ENCODE peak calls at places on chromosomes 3 and 15, in seven cellular contexts. S, B, O, E, D, F and N are unnamed samples.

GRCh38 chr3:25830373-25831305 is 40.7 kb downstream of the OXSM start:
- DNase-seq in E (no peak), O (no peak), B (no peak), D (no peak), F (no peak), S (no peak), N (no peak)

GRCh38 chr3:167228135-167228534 is 152.0 kb downstream of the ZBBX start:
- DNase-seq in E (no peak), O (no peak), B (no peak), S (no peak), F (peak; percentile 88), D (no peak), N (peak; percentile 15)

GRCh38 chr3:137217733-137218132 is 259.9 kb downstream of the IL20RB start:
- DNase-seq in E (no peak), B (no peak), F (no peak), S (no peak), O (peak; percentile 19), D (no peak), N (peak; percentile 12)

GRCh38 chr3:101170806-101171558 is 149.4 kb downstream of the IMPG2 start:
- DNase-seq in D (no peak), S (no peak), B (no peak), F (no peak), E (no peak), O (no peak), N (no peak)

GRCh38 chr3:17494117-17494809 is 248.2 kb downstream of the TBC1D5 start:
- DNase-seq in D (no peak), E (no peak), B (no peak), S (no peak), O (no peak), F (no peak), N (no peak)

GRCh38 chr3:27535809-27536392 is 51.7 kb upstream of the SLC4A7 start:
- DNase-seq in D (no peak), F (peak; percentile 49), E (no peak), O (no peak), B (no peak), S (no peak), N (no peak)

GRCh38 chr3:48695113-48695753 is 9.5 kb upstream of the NCKIPSD start:
- DNase-seq in O (peak; percentile 27), B (no peak), E (peak; percentile 81), D (peak; percentile 54), F (peak; percentile 76), S (no peak), N (no peak)

GRCh38 chr15:63357657-63358161 is 23.9 kb downstream of the CA12 start:
- DNase-seq in B (no peak), O (no peak), F (no peak), D (peak; percentile 67), E (no peak), S (no peak), N (no peak)

GRCh38 chr15:62325597-62325996 is 160.5 kb upstream of the C2CD4B start:
- DNase-seq in F (no peak), D (no peak), E (no peak), S (no peak), B (no peak), O (no peak), N (no peak)

GRCh38 chr3:70919091-70919490 is 606.7 kb upstream of the MDFIC2 start:
- DNase-seq in E (no peak), O (no peak), F (peak; percentile 41), B (no peak), D (no peak), S (no peak), N (no peak)

GRCh38 chr15:29337156-29337959 is 67.7 kb upstream of the NSMCE3 start:
- DNase-seq in F (no peak), D (no peak), O (no peak), S (no peak), E (peak; percentile 55), B (no peak), N (no peak)

GRCh38 chr15:47778263-47778770 is 61.0 kb downstream of the SEMA6D start:
- DNase-seq in O (no peak), D (no peak), E (no peak), B (no peak), F (no peak), S (no peak), N (no peak)

GRCh38 chr3:61928020-61928419 is 366.6 kb downstream of the PTPRG start:
- DNase-seq in D (no peak), B (no peak), S (no peak), F (peak; percentile 42), E (no peak), O (no peak), N (no peak)

GRCh38 chr3:102451556-102451955 is 16.7 kb downstream of the ZPLD1 start:
- DNase-seq in O (no peak), S (no peak), F (no peak), D (no peak), E (no peak), B (no peak), N (no peak)

GRCh38 chr15:89389841-89390603 is 55.4 kb upstream of the POLG start:
- DNase-seq in F (no peak), E (no peak), D (no peak), B (no peak), O (no peak), S (no peak), N (no peak)

GRCh38 chr3:48222616-48223513 is at the start of gene CAMP:
- DNase-seq in O (no peak), S (no peak), B (peak; percentile 25), F (peak; percentile 10), D (peak; percentile 34), E (peak; percentile 32), N (peak; percentile 98)

GRCh38 chr3:108090066-108090700 is 648 bp downstream of the CD47 start:
- DNase-seq in D (peak; percentile 40), E (peak; percentile 24), S (no peak), B (no peak), O (no peak), F (peak; percentile 58), N (peak; percentile 71)

GRCh38 chr3:60399861-60400845 is 851.1 kb downstream of the FHIT start:
- DNase-seq in F (no peak), B (no peak), S (no peak), D (no peak), E (no peak), O (no peak), N (no peak)

GRCh38 chr15:79157631-79158592 is 67.3 kb upstream of the RASGRF1 start:
- DNase-seq in F (no peak), O (no peak), D (no peak), S (no peak), E (no peak), B (no peak), N (no peak)

GRCh38 chr3:129549006-129549800 is 6.2 kb downstream of the H1-8 start:
- DNase-seq in B (peak; percentile 5), S (no peak), O (no peak), D (no peak), F (peak; percentile 23), E (no peak), N (peak; percentile 82)

GRCh38 chr3:12756635-12757034 is 2.4 kb downstream of the TMEM40 start:
- DNase-seq in F (no peak), E (no peak), D (no peak), S (no peak), B (no peak), O (no peak), N (no peak)

DNA sequence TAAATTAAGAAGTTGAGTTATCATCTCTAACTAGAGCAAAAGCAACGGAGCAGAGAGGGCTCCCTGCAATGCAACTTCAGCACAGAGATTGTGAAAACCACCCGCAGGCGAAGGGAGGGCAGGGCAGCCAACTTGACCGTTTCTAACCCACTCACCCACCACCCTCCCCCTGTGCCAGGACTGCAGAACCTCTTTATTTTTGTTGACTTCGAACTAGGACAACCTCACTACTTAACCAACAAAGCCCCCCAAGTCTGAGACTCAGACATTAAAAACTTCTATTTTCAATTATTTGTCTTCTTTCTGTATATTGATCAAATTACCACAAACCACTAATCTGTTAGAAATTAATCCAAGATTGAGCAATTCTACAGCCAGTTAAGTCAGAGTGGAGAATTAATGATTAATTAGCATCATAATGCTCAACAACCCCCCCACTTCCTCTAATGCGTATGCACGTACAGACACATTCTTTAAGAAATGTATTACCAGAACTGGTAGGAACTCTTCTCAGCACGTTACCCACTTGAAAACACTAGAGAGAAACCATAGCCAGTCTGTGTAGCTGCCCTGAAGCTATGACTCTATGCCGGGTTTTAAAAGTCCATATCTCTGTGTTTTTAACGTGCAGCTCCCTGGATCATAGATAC is 2.0 kb downstream of the MGLL start:
- DNase-seq in D (no peak), S (no peak), O (no peak), B (no peak), E (peak; percentile 36), F (peak; percentile 15), N (peak; percentile 74)
- H3K4me3 ChIP-seq in D (peak overlapping the region; percentile 2), S (peak overlapping the region; percentile 76), O (no peak overlapping the region), B (no peak overlapping the region), E (no peak overlapping the region), F (no peak overlapping the region), N (no peak overlapping the region)

DNA sequence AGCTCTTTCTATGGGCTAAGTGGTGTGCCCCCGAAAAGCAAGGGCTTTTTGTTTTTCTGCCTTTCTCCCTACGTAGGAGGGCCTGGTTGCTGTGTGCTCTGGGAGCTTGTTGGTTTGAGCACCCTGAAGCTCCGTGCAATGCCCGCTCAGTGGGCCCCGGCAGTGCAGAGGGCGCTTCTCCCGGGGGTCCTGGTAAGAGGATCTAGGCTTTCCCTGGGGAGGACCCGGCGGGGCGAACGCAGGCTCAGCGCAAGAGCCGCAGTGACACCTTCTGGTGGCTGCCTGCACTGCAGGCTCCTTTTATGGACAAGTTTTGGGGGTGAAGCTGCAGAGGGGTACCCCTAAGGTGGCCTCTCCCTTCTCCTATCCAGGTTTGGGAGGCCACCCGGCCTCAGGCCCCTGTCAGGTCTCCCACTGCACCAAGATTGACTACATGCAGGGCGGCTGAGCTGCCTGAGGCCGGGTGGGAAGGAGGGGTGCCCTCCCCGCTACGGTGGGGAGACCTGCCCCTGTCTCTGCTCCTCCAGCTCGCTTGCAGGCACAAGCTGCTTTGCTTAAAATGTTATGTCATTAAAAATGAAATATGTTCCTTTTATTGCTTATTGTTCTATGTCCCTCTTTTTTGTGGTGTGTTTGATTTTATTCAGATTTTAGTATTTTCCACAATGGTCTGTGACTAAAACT is 387.9 kb downstream of the GABRG3 start:
- DNase-seq in S (no peak), D (no peak), B (no peak), O (peak; percentile 56), F (peak; percentile 23), E (no peak), N (peak; percentile 54)
- TF ChIP-seq CTCF in S (peak; percentile 79), D (peak; percentile 35), B (peak; percentile 12), O (peak; percentile 77), F (peak; percentile 92), E (peak; percentile 33), N (peak; percentile 87)

GRCh38 chr15:75786564-75786925 is 56.7 kb upstream of the UBE2Q2 start:
- DNase-seq in E (no peak), O (no peak), D (no peak), F (no peak), S (no peak), B (no peak), N (no peak)
- H3K4me3 ChIP-seq in E (no peak overlapping the region), O (no peak overlapping the region), D (no peak overlapping the region), F (no peak overlapping the region), S (no peak overlapping the region), B (no peak overlapping the region), N (no peak overlapping the region)

GRCh38 chr15:75758071-75758872 is 45.6 kb upstream of the CSPG4 start:
- DNase-seq in O (peak; percentile 92), B (peak; percentile 35), S (peak; percentile 98), D (peak; percentile 94), F (peak; percentile 77), E (peak; percentile 82), N (peak; percentile 89)
- TF ChIP-seq CTCF in O (peak; percentile 48), B (peak; percentile 44), S (peak; percentile 37), D (no peak), F (peak; percentile 34), E (peak; percentile 39), N (peak; percentile 38)